ENCODE peak calls at places on chromosome 5, in eight cellular contexts. One of them, this sample, is unnamed.

GRCh38 chr5:66224773-66225553 is 80.9 kb downstream of the SREK1 start:
- DNase-seq in tibial nerve: no peak
- DNase-seq in sigmoid colon: no peak
- DNase-seq in AG04450: no peak
- DNase-seq in stomach: no peak
- DNase-seq in PC-9: no peak
- DNase-seq in pancreas: no peak
- DNase-seq in heart left ventricle: no peak
- DNase-seq in this sample: no peak

GRCh38 chr5:54136666-54137440 is 173.5 kb downstream of the ARL15 start:
- DNase-seq in heart left ventricle: no peak
- DNase-seq in tibial nerve: no peak
- DNase-seq in stomach: no peak
- DNase-seq in AG04450: no peak
- DNase-seq in PC-9: no peak
- DNase-seq in sigmoid colon: no peak
- DNase-seq in pancreas: no peak
- DNase-seq in this sample: no peak

GRCh38 chr5:152560508-152561137 is 155.5 kb upstream of the NMUR2 start:
- DNase-seq in AG04450: no peak
- DNase-seq in stomach: peak
- DNase-seq in PC-9: no peak
- DNase-seq in heart left ventricle: peak
- DNase-seq in pancreas: no peak
- DNase-seq in sigmoid colon: no peak
- DNase-seq in tibial nerve: peak
- DNase-seq in this sample: peak

GRCh38 chr5:23064710-23065109 is 211.6 kb upstream of the CDH12 start:
- DNase-seq in PC-9: no peak
- DNase-seq in AG04450: no peak
- DNase-seq in pancreas: no peak
- DNase-seq in sigmoid colon: no peak
- DNase-seq in heart left ventricle: no peak
- DNase-seq in tibial nerve: no peak
- DNase-seq in stomach: no peak
- DNase-seq in this sample: no peak

GRCh38 chr5:130268489-130268888 is 364.2 kb downstream of the CHSY3 start:
- DNase-seq in AG04450: no peak
- DNase-seq in stomach: no peak
- DNase-seq in pancreas: no peak
- DNase-seq in sigmoid colon: no peak
- DNase-seq in PC-9: no peak
- DNase-seq in heart left ventricle: no peak
- DNase-seq in tibial nerve: no peak
- DNase-seq in this sample: no peak

GRCh38 chr5:43730832-43731342 is 127.9 kb downstream of the NNT start:
- DNase-seq in AG04450: no peak
- DNase-seq in heart left ventricle: no peak
- DNase-seq in PC-9: peak
- DNase-seq in tibial nerve: no peak
- DNase-seq in sigmoid colon: no peak
- DNase-seq in pancreas: no peak
- DNase-seq in stomach: no peak
- DNase-seq in this sample: no peak

GRCh38 chr5:142630927-142631539 is 54.9 kb downstream of the FGF1 start:
- DNase-seq in AG04450: no peak
- DNase-seq in tibial nerve: no peak
- DNase-seq in stomach: no peak
- DNase-seq in sigmoid colon: no peak
- DNase-seq in pancreas: no peak
- DNase-seq in PC-9: no peak
- DNase-seq in heart left ventricle: no peak
- DNase-seq in this sample: no peak

GRCh38 chr5:80275347-80275746 is 19.5 kb upstream of the SERINC5 start:
- DNase-seq in pancreas: no peak
- DNase-seq in tibial nerve: no peak
- DNase-seq in sigmoid colon: no peak
- DNase-seq in AG04450: no peak
- DNase-seq in PC-9: no peak
- DNase-seq in heart left ventricle: no peak
- DNase-seq in stomach: no peak
- DNase-seq in this sample: no peak

GRCh38 chr5:168685566-168685965 is 106.4 kb upstream of the PANK3 start:
- DNase-seq in heart left ventricle: no peak
- DNase-seq in PC-9: no peak
- DNase-seq in tibial nerve: no peak
- DNase-seq in pancreas: no peak
- DNase-seq in AG04450: no peak
- DNase-seq in stomach: no peak
- DNase-seq in sigmoid colon: no peak
- DNase-seq in this sample: no peak

GRCh38 chr5:74622944-74623343 is 17.6 kb downstream of the ENC1 start:
- DNase-seq in stomach: no peak
- DNase-seq in pancreas: no peak
- DNase-seq in heart left ventricle: no peak
- DNase-seq in tibial nerve: no peak
- DNase-seq in PC-9: no peak
- DNase-seq in sigmoid colon: no peak
- DNase-seq in AG04450: no peak
- DNase-seq in this sample: no peak

GRCh38 chr5:78903936-78904335 is 81.2 kb downstream of the ARSB start:
- DNase-seq in tibial nerve: no peak
- DNase-seq in pancreas: no peak
- DNase-seq in PC-9: no peak
- DNase-seq in heart left ventricle: no peak
- DNase-seq in stomach: no peak
- DNase-seq in AG04450: no peak
- DNase-seq in sigmoid colon: no peak
- DNase-seq in this sample: no peak

GRCh38 chr5:116448450-116448849 is 126.2 kb downstream of the SEMA6A start:
- DNase-seq in tibial nerve: no peak
- DNase-seq in sigmoid colon: no peak
- DNase-seq in heart left ventricle: no peak
- DNase-seq in stomach: no peak
- DNase-seq in PC-9: no peak
- DNase-seq in AG04450: no peak
- DNase-seq in pancreas: no peak
- DNase-seq in this sample: no peak

GRCh38 chr5:5126444-5126843 is 13.7 kb upstream of the ADAMTS16 start:
- DNase-seq in sigmoid colon: no peak
- DNase-seq in tibial nerve: no peak
- DNase-seq in pancreas: no peak
- DNase-seq in AG04450: no peak
- DNase-seq in PC-9: peak
- DNase-seq in heart left ventricle: no peak
- DNase-seq in stomach: no peak
- DNase-seq in this sample: no peak

GRCh38 chr5:16930487-16930886 is 5.6 kb downstream of the MYO10 start:
- DNase-seq in sigmoid colon: no peak
- DNase-seq in PC-9: no peak
- DNase-seq in stomach: no peak
- DNase-seq in tibial nerve: no peak
- DNase-seq in AG04450: no peak
- DNase-seq in heart left ventricle: no peak
- DNase-seq in pancreas: no peak
- DNase-seq in this sample: no peak

GRCh38 chr5:144202725-144203124 is 32.1 kb downstream of the KCTD16 start:
- DNase-seq in tibial nerve: no peak
- DNase-seq in AG04450: no peak
- DNase-seq in sigmoid colon: no peak
- DNase-seq in stomach: no peak
- DNase-seq in PC-9: no peak
- DNase-seq in heart left ventricle: no peak
- DNase-seq in pancreas: no peak
- DNase-seq in this sample: no peak
- H3K4me3 ChIP-seq in tibial nerve: no peak
- H3K4me3 ChIP-seq in AG04450: no peak
- H3K4me3 ChIP-seq in sigmoid colon: no peak
- H3K4me3 ChIP-seq in stomach: no peak
- H3K4me3 ChIP-seq in PC-9: no peak
- H3K4me3 ChIP-seq in heart left ventricle: no peak
- H3K4me3 ChIP-seq in pancreas: no peak
- H3K4me3 ChIP-seq in this sample: no peak

DNA sequence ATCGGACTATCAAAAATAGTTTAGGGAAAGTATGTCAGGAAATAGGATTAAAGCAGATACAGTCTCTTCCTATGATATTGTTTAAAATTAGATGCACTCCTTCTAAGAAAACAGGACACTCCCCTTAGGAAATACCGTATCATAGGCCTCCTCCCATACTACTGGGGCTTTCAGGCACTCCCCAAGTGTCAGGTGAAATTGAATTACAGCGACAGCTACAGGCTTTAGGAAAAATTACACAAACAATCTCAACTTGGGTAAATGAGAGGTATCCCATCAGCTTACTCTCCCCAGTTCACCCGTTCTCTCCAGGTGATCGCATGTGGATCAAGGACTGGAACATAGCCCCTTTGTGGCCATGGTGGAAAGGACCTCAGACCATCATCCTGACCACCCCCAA is 110.4 kb upstream of the EPB41L4A start:
- DNase-seq in stomach: no peak
- DNase-seq in sigmoid colon: no peak
- DNase-seq in tibial nerve: no peak
- DNase-seq in heart left ventricle: no peak
- DNase-seq in AG04450: no peak
- DNase-seq in pancreas: no peak
- DNase-seq in PC-9: no peak
- DNase-seq in this sample: no peak
- TF ChIP-seq CTCF in stomach: no peak
- TF ChIP-seq CTCF in sigmoid colon: no peak
- TF ChIP-seq CTCF in tibial nerve: peak
- TF ChIP-seq CTCF in heart left ventricle: peak
- TF ChIP-seq CTCF in AG04450: no peak
- TF ChIP-seq CTCF in pancreas: no peak
- TF ChIP-seq CTCF in PC-9: peak
- TF ChIP-seq CTCF in this sample: no peak

GRCh38 chr5:76084496-76085285 is 1.5 kb downstream of the SV2C start:
- DNase-seq in pancreas: no peak
- DNase-seq in PC-9: no peak
- DNase-seq in tibial nerve: no peak
- DNase-seq in AG04450: no peak
- DNase-seq in stomach: no peak
- DNase-seq in sigmoid colon: no peak
- DNase-seq in heart left ventricle: no peak
- DNase-seq in this sample: no peak
- H3K4me3 ChIP-seq in pancreas: no peak
- H3K4me3 ChIP-seq in PC-9: no peak
- H3K4me3 ChIP-seq in tibial nerve: peak
- H3K4me3 ChIP-seq in AG04450: no peak
- H3K4me3 ChIP-seq in stomach: peak
- H3K4me3 ChIP-seq in sigmoid colon: peak
- H3K4me3 ChIP-seq in heart left ventricle: peak
- H3K4me3 ChIP-seq in this sample: no peak

DNA sequence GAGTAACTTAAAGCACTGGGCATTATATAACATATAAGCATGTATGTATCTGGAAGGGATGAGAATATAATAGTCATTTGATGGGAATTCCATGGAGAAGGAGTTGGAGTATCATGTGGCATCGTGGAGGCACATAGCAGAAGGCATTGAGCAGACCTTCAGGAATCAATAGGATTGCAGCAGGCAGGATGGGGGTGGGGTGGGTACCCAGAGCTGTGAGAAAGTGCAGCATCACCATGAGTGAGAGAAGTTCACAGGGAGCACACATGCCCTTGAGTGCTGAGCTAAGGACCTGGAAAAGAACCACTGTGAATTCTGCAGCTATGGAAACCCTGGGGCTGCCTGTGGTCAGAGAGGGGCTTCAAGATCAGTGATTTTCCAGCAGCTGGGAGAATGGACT is 57.3 kb downstream of the MED10 start:
- DNase-seq in stomach: no peak
- DNase-seq in sigmoid colon: no peak
- DNase-seq in AG04450: no peak
- DNase-seq in tibial nerve: no peak
- DNase-seq in pancreas: no peak
- DNase-seq in heart left ventricle: no peak
- DNase-seq in PC-9: no peak
- DNase-seq in this sample: no peak
- TF ChIP-seq CTCF in stomach: no peak
- TF ChIP-seq CTCF in sigmoid colon: no peak
- TF ChIP-seq CTCF in AG04450: no peak
- TF ChIP-seq CTCF in tibial nerve: no peak
- TF ChIP-seq CTCF in pancreas: no peak
- TF ChIP-seq CTCF in heart left ventricle: no peak
- TF ChIP-seq CTCF in PC-9: no peak
- TF ChIP-seq CTCF in this sample: no peak

DNA sequence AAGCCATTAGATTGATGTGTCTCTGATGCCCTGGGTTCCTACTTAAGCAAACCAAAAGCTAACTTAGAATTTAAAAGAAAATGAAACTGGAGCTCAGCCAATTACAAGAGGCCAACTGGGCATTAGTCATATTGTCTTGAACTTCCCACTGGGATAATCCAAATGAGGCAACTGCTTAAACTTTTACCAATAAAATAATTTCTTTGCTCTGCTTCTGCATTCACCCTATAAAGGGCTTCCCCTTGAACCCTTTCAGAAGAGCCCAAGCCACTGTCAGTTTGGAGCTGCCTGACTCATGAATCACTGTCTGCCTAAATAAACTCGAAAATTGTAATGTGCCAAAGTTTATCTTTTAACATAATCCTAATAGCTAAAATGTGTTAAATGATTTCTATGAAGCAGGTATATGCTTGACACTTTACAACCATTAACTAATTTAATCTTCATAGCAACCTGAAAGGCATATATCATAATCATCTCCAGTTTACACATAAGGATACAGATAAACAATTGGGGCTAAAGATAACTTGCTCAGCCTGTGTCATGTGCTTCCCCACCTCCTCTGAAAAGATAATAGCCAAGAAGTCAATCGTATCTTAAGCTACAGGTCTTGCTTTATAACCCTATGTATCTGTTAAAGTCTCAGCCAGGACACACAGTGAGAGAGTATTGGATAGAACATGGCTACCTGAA is 11.5 kb downstream of the GPR150 start:
- DNase-seq in tibial nerve: no peak
- DNase-seq in stomach: no peak
- DNase-seq in PC-9: no peak
- DNase-seq in sigmoid colon: no peak
- DNase-seq in AG04450: peak
- DNase-seq in pancreas: no peak
- DNase-seq in heart left ventricle: no peak
- DNase-seq in this sample: peak
- H3K4me3 ChIP-seq in tibial nerve: no peak
- H3K4me3 ChIP-seq in stomach: no peak
- H3K4me3 ChIP-seq in PC-9: no peak
- H3K4me3 ChIP-seq in sigmoid colon: no peak
- H3K4me3 ChIP-seq in AG04450: no peak
- H3K4me3 ChIP-seq in pancreas: no peak
- H3K4me3 ChIP-seq in heart left ventricle: no peak
- H3K4me3 ChIP-seq in this sample: no peak

GRCh38 chr5:25863811-25864210 is 1174.6 kb downstream of the CDH9 start:
- DNase-seq in tibial nerve: no peak
- DNase-seq in stomach: no peak
- DNase-seq in AG04450: no peak
- DNase-seq in sigmoid colon: no peak
- DNase-seq in heart left ventricle: no peak
- DNase-seq in pancreas: no peak
- DNase-seq in PC-9: no peak
- DNase-seq in this sample: no peak

GRCh38 chr5:25862276-25862675 is 1176.1 kb downstream of the CDH9 start:
- DNase-seq in AG04450: no peak
- DNase-seq in sigmoid colon: no peak
- DNase-seq in stomach: no peak
- DNase-seq in pancreas: no peak
- DNase-seq in heart left ventricle: no peak
- DNase-seq in PC-9: no peak
- DNase-seq in tibial nerve: no peak
- DNase-seq in this sample: no peak

GRCh38 chr5:25858019-25858418 is 1180.4 kb downstream of the CDH9 start:
- DNase-seq in PC-9: no peak
- DNase-seq in tibial nerve: no peak
- DNase-seq in stomach: no peak
- DNase-seq in heart left ventricle: no peak
- DNase-seq in sigmoid colon: no peak
- DNase-seq in AG04450: no peak
- DNase-seq in pancreas: no peak
- DNase-seq in this sample: no peak
- TF ChIP-seq CTCF in PC-9: peak
- TF ChIP-seq CTCF in tibial nerve: no peak
- TF ChIP-seq CTCF in stomach: no peak
- TF ChIP-seq CTCF in heart left ventricle: no peak
- TF ChIP-seq CTCF in sigmoid colon: no peak
- TF ChIP-seq CTCF in AG04450: no peak
- TF ChIP-seq CTCF in pancreas: no peak
- TF ChIP-seq CTCF in this sample: no peak

This sample was measured in AG04449.